ENCODE peak calls at places on chromosome 1, in six cellular contexts. B, V, T, S, Q and P are unnamed samples.

GRCh38 chr1:34268311-34269042 is 91.8 kb downstream of the C1orf94 start:
- DNase-seq in B (no peak), V (no peak), T (no peak), S (peak; percentile 1), Q (peak; percentile 82), P (no peak)

GRCh38 chr1:13605159-13605558 is 21.5 kb downstream of the PDPN start:
- DNase-seq in B (no peak), V (no peak), T (no peak), S (peak; percentile 86), Q (no peak), P (no peak)

GRCh38 chr1:235866913-235867850 is 476 bp upstream of the LYST start:
- DNase-seq in B (peak; percentile 96), V (peak; percentile 98), T (peak; percentile 99), S (peak; percentile 96), Q (peak; percentile 88), P (peak; percentile 100)

GRCh38 chr1:117181630-117182041 is 29.1 kb downstream of the VTCN1 start:
- DNase-seq in B (no peak), V (no peak), T (no peak), S (no peak), Q (no peak), P (no peak)

GRCh38 chr1:36585760-36586072 is 103.0 kb upstream of the CSF3R start:
- DNase-seq in B (no peak), V (no peak), T (no peak), S (no peak), Q (no peak), P (no peak)

GRCh38 chr1:245234217-245235120 is 79.7 kb downstream of the KIF26B start:
- DNase-seq in B (peak; percentile 55), V (no peak), T (no peak), S (no peak), Q (no peak), P (no peak)

GRCh38 chr1:93814795-93815737 is 63.9 kb downstream of the DNTTIP2 start:
- DNase-seq in B (no peak), V (no peak), T (no peak), S (peak; percentile 41), Q (no peak), P (no peak)

GRCh38 chr1:63112155-63112914 is 210.0 kb upstream of the FOXD3 start:
- DNase-seq in B (no peak), V (no peak), T (no peak), S (peak; percentile 79), Q (peak; percentile 37), P (no peak)

GRCh38 chr1:103948526-103948925 is 198.8 kb downstream of the AMY1C start:
- DNase-seq in B (no peak), V (no peak), T (no peak), S (peak; percentile 2), Q (no peak), P (no peak)

GRCh38 chr1:31394628-31395193 is 18.3 kb upstream of the SERINC2 start:
- DNase-seq in B (peak; percentile 89), V (peak; percentile 88), T (peak; percentile 71), S (peak; percentile 77), Q (peak; percentile 70), P (peak; percentile 87)

GRCh38 chr1:185478878-185479277 is 161.8 kb upstream of the IVNS1ABP start:
- DNase-seq in B (no peak), V (no peak), T (no peak), S (no peak), Q (no peak), P (no peak)

GRCh38 chr1:210360852-210361477 is 32.3 kb downstream of the HHAT start:
- DNase-seq in B (no peak), V (peak; percentile 45), T (no peak), S (peak; percentile 75), Q (peak; percentile 70), P (peak; percentile 30)

GRCh38 chr1:38865112-38865715 is 5.6 kb upstream of the RRAGC start:
- DNase-seq in B (no peak), V (no peak), T (no peak), S (no peak), Q (no peak), P (no peak)